ENCODE peak calls at places on chromosome 1, in five cellular contexts. Y, W, Q, G and B are unnamed samples.

GRCh38 chr1:116127123-116127847 is 16.1 kb downstream of the MAB21L3 start:
- DNase-seq in Y (no peak), W (no peak), Q (no peak), G (no peak), B (no peak)

GRCh38 chr1:163796394-163796821 is 474.7 kb downstream of the NUF2 start:
- DNase-seq in Y (no peak), W (no peak), Q (no peak), G (peak), B (no peak)

GRCh38 chr1:214604543-214604942 is 1.5 kb downstream of the CENPF start:
- DNase-seq in Y (no peak), W (no peak), Q (peak), G (no peak), B (no peak)

GRCh38 chr1:11794446-11795237 is 11.1 kb downstream of the MTHFR start:
- DNase-seq in Y (peak), W (no peak), Q (no peak), G (peak), B (no peak)

GRCh38 chr1:222815367-222815765 is 527 bp downstream of the DISP1 start:
- DNase-seq in Y (no peak), W (no peak), Q (peak), G (no peak), B (no peak)

GRCh38 chr1:98672184-98672583 is 10.7 kb downstream of the SNX7 start:
- DNase-seq in Y (no peak), W (no peak), Q (peak), G (no peak), B (no peak)

GRCh38 chr1:47684964-47685762 is 247.3 kb downstream of the FOXD2 start:
- DNase-seq in Y (no peak), W (no peak), Q (peak), G (no peak), B (no peak)

GRCh38 chr1:203644661-203645510 is 18.3 kb downstream of the ATP2B4 start:
- DNase-seq in Y (no peak), W (no peak), Q (no peak), G (no peak), B (no peak)

GRCh38 chr1:204369006-204369726 is 9.4 kb upstream of the PLEKHA6 start:
- DNase-seq in Y (no peak), W (no peak), Q (no peak), G (no peak), B (no peak)

GRCh38 chr1:93416183-93416582 is 31.7 kb upstream of the FNBP1L start:
- DNase-seq in Y (no peak), W (no peak), Q (no peak), G (no peak), B (no peak)

GRCh38 chr1:162302660-162303344 is 73.9 kb downstream of the SPATA46 start:
- DNase-seq in Y (no peak), W (no peak), Q (no peak), G (no peak), B (no peak)

GRCh38 chr1:11620405-11620804 is 33.8 kb downstream of the FBXO2 start:
- DNase-seq in Y (no peak), W (no peak), Q (no peak), G (no peak), B (no peak)

GRCh38 chr1:153553096-153553495 is 4.0 kb upstream of the S100A3 start:
- DNase-seq in Y (no peak), W (no peak), Q (no peak), G (no peak), B (no peak)

GRCh38 chr1:32885691-32886011 is 640 bp upstream of the HPCA start:
- DNase-seq in Y (no peak), W (no peak), Q (no peak), G (no peak), B (no peak)

GRCh38 chr1:32886828-32887414 is 630 bp downstream of the HPCA start:
- DNase-seq in Y (no peak), W (no peak), Q (no peak), G (no peak), B (no peak)

GRCh38 chr1:32884726-32885125 is 1.6 kb upstream of the HPCA start:
- DNase-seq in Y (no peak), W (no peak), Q (no peak), G (no peak), B (no peak)

GRCh38 chr1:32887623-32888022 is 1.3 kb downstream of the HPCA start:
- DNase-seq in Y (no peak), W (no peak), Q (no peak), G (no peak), B (no peak)

GRCh38 chr1:32886012-32886827 is at the start of gene HPCA:
- DNase-seq in Y (peak), W (peak), Q (peak), G (no peak), B (no peak)
- TF ChIP-seq CTCF in Y (no peak), W (peak), Q (peak), G (no peak), B (peak)

DNA sequence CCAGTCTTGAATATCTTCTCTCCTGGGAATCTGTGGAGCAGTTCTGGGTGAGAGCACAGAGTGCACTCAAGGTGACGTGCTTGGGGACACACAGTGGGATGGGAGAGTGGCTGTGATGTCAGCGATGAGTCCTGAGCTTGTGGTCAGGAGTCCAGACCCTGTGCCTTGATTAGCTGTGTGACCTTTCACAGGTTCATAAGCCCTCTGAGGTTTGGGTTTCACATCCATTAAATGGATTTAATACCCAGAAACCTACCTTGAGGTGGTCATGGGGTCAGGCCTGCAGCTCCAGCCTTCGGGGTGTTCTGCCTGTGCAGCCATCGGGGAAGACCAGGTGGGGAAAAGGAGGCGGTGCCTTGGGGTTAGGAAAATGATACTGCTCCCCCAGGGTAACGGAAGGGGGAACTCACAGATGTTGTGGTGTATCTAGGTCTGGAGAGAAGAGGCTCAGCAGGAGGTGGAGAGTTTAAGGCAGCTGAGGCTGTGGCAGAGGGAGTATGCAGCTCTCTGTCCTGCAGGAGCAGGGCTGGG is 38.5 kb upstream of the ETV3 start:
- DNase-seq in Y (no peak), W (peak), Q (no peak), G (no peak), B (no peak)
- H3K4me3 ChIP-seq in Y (no peak), W (no peak), Q (no peak), G (no peak), B (no peak)

DNA sequence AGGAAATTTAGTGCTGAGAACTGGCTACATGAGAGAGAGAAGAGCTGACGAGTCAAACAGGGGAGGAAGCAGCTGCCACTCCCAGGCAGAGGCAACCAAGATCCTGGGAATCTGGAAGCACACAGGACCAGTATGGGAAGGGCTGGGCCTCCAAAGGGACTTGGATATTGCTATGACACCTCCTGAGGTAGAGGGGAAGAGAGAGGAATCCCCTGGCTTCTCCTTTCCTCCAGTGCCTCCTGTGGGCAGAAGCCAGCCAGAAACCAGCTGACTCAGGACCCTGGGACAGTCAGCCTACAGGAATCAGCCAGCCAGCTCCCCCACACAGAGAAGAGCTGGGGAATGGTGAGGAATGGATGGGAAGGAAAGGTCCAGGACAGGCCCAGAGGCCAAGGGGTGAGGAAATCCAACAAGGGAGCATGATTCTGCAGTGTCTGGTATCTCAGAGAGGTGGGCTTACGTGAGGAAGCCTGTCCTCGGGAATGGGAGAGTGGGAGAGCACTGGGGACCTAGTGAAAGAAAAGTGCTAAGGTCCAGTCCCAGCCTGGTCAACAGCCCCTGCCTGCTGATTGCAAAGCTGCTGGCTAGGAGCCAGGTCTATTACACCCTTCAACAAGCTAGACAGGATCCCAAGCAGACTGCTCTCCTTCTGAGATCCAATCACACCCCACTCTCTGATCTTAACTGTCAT is 43.5 kb downstream of the NAV1 start:
- DNase-seq in Y (no peak), W (no peak), Q (peak), G (peak), B (no peak)
- TF ChIP-seq CTCF in Y (no peak), W (no peak), Q (peak), G (no peak), B (peak)

DNA sequence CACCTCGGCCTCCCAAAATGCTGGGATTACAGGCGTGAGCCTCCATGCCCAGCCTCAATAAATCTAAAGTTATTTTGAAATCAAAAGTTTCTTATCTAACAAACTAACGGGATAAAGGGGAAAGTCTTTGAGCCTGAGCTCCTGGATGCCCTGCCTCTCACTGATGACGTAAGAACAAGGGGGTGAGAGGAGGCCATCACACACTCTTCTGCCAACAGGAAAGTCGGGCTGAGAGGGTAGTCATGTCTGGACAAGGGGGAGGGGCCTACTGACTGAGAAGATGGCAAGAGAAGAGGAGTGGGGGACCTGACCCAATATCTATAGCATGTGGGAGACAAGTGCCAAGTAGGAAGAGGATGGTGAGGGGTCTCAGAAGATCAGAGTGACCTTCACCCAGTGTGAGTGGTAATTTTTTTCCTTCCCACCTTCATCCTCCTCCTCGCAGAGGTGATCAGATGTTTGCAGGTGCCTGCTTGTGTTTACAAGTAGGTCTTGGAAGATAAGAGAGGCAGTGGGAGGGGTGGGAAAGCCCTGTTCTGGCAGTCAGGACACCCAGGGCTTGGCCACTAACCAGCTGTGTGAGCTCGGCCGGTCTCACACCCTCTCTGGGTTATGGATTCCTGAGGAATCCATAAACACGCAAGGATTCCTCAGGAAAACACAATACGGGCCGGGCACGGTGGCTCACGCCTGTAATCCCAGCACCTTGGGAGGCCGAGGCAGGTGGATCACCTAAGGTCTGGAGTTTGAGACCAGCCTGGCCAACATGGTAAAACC is 9.6 kb downstream of the UQCRHL start:
- DNase-seq in Y (no peak), W (no peak), Q (no peak), G (no peak), B (no peak)
- H3K4me3 ChIP-seq in Y (no peak), W (no peak), Q (no peak), G (no peak), B (no peak)

DNA sequence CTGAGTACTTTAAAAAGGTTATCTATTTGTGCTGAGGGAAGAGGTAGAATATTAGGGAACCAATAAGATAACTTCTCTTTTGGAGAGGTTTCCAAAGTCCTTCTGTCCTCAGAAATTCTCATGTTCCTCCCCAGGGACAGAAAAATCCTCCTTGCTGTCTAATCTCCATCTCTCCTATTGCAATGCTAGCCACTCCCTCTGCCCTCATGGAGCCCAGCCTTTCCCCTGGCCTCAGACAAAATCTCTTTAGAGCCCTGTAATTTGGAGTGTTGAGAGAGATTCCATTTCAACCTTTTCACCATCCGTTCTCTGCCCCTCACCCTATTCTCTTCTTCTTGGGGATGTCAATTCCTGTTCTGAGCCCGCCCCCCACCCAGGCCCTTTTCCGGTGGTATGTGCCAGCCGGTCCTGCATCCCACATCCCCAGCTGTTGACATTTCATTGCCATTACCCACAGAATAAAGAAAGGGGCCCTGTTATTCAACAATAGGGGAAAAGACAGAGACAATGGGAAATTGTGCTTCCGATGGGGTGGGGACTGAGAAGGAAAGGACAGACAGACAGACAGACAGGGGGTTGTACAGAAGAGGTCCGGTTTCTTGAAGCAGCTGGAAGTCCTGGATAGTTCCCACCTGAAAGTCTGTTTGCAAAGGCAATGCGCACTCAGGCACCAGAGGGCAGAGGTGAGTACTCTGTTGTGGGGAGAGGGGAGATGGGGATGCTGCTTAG is at the start of gene HAPLN2:
- DNase-seq in Y (no peak), W (peak), Q (no peak), G (no peak), B (no peak)
- TF ChIP-seq CTCF in Y (peak), W (peak), Q (peak), G (no peak), B (peak)

DNA sequence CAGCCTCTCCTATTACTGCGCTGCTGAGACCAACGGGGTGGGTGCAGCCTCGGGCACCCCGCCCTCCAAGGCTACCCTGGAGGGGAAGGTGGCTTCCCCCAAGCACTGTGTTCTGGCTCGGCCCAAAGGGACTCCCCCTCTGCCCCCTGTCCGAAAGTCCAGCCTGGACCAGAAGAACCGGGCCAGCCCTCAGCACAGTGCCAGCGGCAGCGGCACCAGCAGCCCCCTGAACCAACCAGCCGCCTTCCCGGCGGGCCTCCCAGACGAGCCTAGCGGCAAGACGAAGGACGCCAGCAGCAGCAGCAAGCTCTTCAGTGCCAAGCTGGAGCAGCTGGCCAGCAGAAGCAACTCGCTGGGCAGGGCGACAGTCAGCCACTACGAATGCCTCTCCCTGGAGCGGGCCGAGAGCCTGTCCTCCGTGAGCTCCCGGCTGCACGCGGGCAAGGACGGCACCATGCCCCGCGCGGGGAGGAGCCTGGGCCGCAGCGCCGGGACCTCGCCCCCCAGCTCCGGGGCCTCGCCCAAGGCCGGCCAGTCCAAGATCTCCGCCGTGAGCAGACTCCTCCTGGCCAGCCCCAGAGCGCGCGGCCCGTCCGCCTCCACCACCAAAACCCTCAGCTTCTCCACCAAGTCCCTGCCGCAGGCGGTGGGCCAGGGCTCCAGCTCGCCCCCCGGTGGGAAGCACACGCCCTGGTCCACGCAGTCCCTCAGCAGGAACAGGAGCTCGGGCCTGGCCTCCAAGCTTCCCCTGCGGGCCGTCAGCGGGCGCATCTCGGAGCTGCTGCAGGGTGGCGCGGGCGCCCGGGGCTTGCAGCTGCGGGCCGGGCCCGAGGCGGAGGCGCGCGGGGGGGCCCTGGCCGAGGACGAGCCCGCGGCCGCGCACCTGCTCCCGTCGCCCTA is 533.1 kb downstream of the KIF26B start:
- DNase-seq in Y (no peak), W (no peak), Q (peak), G (no peak), B (no peak)
- H3K4me3 ChIP-seq in Y (no peak), W (no peak), Q (no peak), G (no peak), B (no peak)